ENCODE peak calls at places on chromosome 5, in nine cellular contexts. Y is neural progenitor cell, H is endothelial cell, S is HFFc6, J is brain microvascular endothelial cell, O is RWPE1, C is fibroblast of mammary gland, D is uterus, P is foreskin fibroblast. U is an unnamed sample.
A peak's percentile ranks its signal among the peaks of the same experiment; 100 is the strongest.

GRCh38 chr5:62284946-62285891 is 20.8 kb upstream of the KIF2A start:
- DNase-seq in Y (no peak), H (no peak), S (no peak), J (no peak), O (no peak), C (no peak), D (no peak), P (no peak), U (no peak)

GRCh38 chr5:78895616-78896015 is 89.5 kb downstream of the ARSB start:
- DNase-seq in Y (no peak), H (no peak), S (no peak), J (no peak), O (no peak), C (peak; percentile 50), D (no peak), P (peak; percentile 57), U (no peak)

GRCh38 chr5:35990941-35991592 is at the start of gene UGT3A1:
- DNase-seq in Y (peak; percentile 80), H (peak; percentile 25), S (no peak), J (no peak), O (peak; percentile 5), C (no peak), D (no peak), P (no peak), U (peak; percentile 48)

GRCh38 chr5:133051117-133051546 is 681 bp upstream of the HSPA4 start:
- DNase-seq in Y (peak; percentile 89), H (no peak), S (no peak), J (no peak), O (no peak), C (no peak), D (no peak), P (no peak), U (no peak)

GRCh38 chr5:92912280-92912679 is 668.7 kb downstream of the NR2F1-AS1 start:
- DNase-seq in Y (peak; percentile 45), H (no peak), S (no peak), J (no peak), O (no peak), C (no peak), D (no peak), P (no peak), U (no peak)

GRCh38 chr5:83085106-83085505 is 7.8 kb downstream of the XRCC4 start:
- DNase-seq in Y (no peak), H (no peak), S (no peak), J (no peak), O (no peak), C (no peak), D (no peak), P (no peak), U (no peak)

GRCh38 chr5:106940986-106941385 is 729.8 kb downstream of the EFNA5 start:
- DNase-seq in Y (no peak), H (no peak), S (no peak), J (peak; percentile 77), O (no peak), C (no peak), D (no peak), P (peak; percentile 39), U (no peak)

GRCh38 chr5:78972654-78973428 is 12.3 kb downstream of the ARSB start:
- DNase-seq in Y (no peak), H (no peak), S (peak; percentile 32), J (peak; percentile 10), O (no peak), C (peak; percentile 65), D (peak; percentile 50), P (peak; percentile 76), U (no peak)

GRCh38 chr5:32090755-32091128 is 83.4 kb downstream of the GOLPH3 start:
- DNase-seq in Y (no peak), H (no peak), S (no peak), J (no peak), O (no peak), C (no peak), D (no peak), P (no peak), U (no peak)

GRCh38 chr5:119136666-119137318 is 65.9 kb downstream of the DMXL1 start:
- DNase-seq in Y (no peak), H (no peak), S (no peak), J (no peak), O (no peak), C (no peak), D (no peak), P (no peak), U (no peak)

GRCh38 chr5:14900661-14901461 is 29.3 kb upstream of the ANKH start:
- DNase-seq in Y (no peak), H (peak; percentile 12), S (peak; percentile 37), J (peak; percentile 71), O (no peak), C (peak; percentile 86), D (no peak), P (peak; percentile 73), U (no peak)

GRCh38 chr5:149049371-149049781 is 13.5 kb downstream of the SH3TC2 start:
- DNase-seq in Y (no peak), H (no peak), S (no peak), J (no peak), O (no peak), C (no peak), D (no peak), P (peak; percentile 30), U (no peak)

GRCh38 chr5:1517838-1518237 is 5.9 kb downstream of the LPCAT1 start:
- DNase-seq in Y (no peak), H (no peak), S (no peak), J (no peak), O (no peak), C (no peak), D (peak; percentile 14), P (no peak), U (no peak)

GRCh38 chr5:107484261-107484660 is 186.5 kb downstream of the EFNA5 start:
- DNase-seq in Y (no peak), H (no peak), S (no peak), J (no peak), O (no peak), C (peak; percentile 29), D (no peak), P (peak; percentile 66), U (no peak)

GRCh38 chr5:142748132-142748531 is 22.0 kb upstream of the ARHGAP26 start:
- DNase-seq in Y (no peak), H (no peak), S (no peak), J (no peak), O (no peak), C (peak; percentile 84), D (no peak), P (peak; percentile 80), U (no peak)

GRCh38 chr5:142749321-142749720 is 20.9 kb upstream of the ARHGAP26 start:
- DNase-seq in Y (no peak), H (no peak), S (peak; percentile 46), J (peak; percentile 71), O (no peak), C (peak; percentile 82), D (no peak), P (peak; percentile 76), U (no peak)

GRCh38 chr5:142747034-142747433 is 23.1 kb upstream of the ARHGAP26 start:
- DNase-seq in Y (no peak), H (no peak), S (no peak), J (no peak), O (no peak), C (peak; percentile 54), D (no peak), P (peak; percentile 82), U (no peak)

GRCh38 chr5:142746532-142746931 is 23.6 kb upstream of the ARHGAP26 start:
- DNase-seq in Y (no peak), H (no peak), S (no peak), J (no peak), O (no peak), C (no peak), D (no peak), P (no peak), U (no peak)

GRCh38 chr5:142748568-142749249 is 21.5 kb upstream of the ARHGAP26 start:
- DNase-seq in Y (peak; percentile 73), H (no peak), S (no peak), J (no peak), O (peak; percentile 51), C (peak; percentile 23), D (no peak), P (no peak), U (peak; percentile 32)
- TF ChIP-seq CTCF in Y (peak; percentile 86), H (no peak), S (peak; percentile 61), J (peak; percentile 48), O (no peak), C (peak; percentile 39), D (peak; percentile 46), P (no peak), U (peak; percentile 45)

GRCh38 chr5:53874409-53874808 is 314.0 kb downstream of the NDUFS4 start:
- DNase-seq in Y (no peak), H (no peak), S (no peak), J (no peak), O (peak; percentile 53), C (peak; percentile 61), D (no peak), P (peak; percentile 40), U (no peak)
- TF ChIP-seq CTCF in Y (no peak), H (no peak), S (peak; percentile 49), J (peak; percentile 38), O (no peak), C (peak; percentile 24), D (no peak), P (peak; percentile 18), U (no peak)

GRCh38 chr5:122499617-122500016 is 187.6 kb downstream of the SNCAIP start:
- DNase-seq in Y (no peak), H (no peak), S (no peak), J (no peak), O (no peak), C (no peak), D (no peak), P (no peak), U (no peak)

GRCh38 chr5:122498163-122498562 is 186.1 kb downstream of the SNCAIP start:
- DNase-seq in Y (peak; percentile 63), H (peak; percentile 24), S (no peak), J (peak; percentile 11), O (no peak), C (no peak), D (no peak), P (peak; percentile 40), U (peak; percentile 17)

GRCh38 chr5:122500245-122501086 is 188.4 kb downstream of the SNCAIP start:
- DNase-seq in Y (peak; percentile 83), H (peak; percentile 56), S (peak; percentile 53), J (peak; percentile 73), O (peak; percentile 59), C (peak; percentile 72), D (peak; percentile 32), P (peak; percentile 83), U (peak; percentile 40)

GRCh38 chr5:122507045-122507444 is 195.0 kb downstream of the SNCAIP start:
- DNase-seq in Y (no peak), H (no peak), S (no peak), J (no peak), O (no peak), C (no peak), D (no peak), P (no peak), U (no peak)

DNA sequence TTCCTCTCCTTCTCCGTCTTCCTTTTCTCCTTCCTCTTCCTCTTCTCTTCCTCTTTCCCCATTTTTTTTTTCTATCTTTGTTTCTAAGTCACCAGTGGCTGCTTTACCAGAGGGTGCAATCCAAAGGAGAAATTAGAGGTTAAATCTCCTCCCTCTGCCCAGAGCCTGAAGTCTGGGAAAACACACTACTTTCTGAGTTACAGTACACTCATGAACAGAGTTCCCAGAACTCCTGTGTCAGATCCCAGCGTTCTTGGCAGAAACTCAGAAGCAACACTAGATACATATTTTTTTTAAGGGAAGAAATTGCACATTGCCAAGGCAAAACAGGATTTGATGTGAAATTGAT is 189.0 kb downstream of the SNCAIP start:
- DNase-seq in Y (no peak), H (no peak), S (no peak), J (no peak), O (no peak), C (peak; percentile 38), D (no peak), P (peak; percentile 37), U (no peak)
- TF ChIP-seq CTCF in Y (no peak), H (no peak), S (peak; percentile 20), J (no peak), O (no peak), C (no peak), D (no peak), P (no peak), U (no peak)

GRCh38 chr5:145237843-145238242 is 597.3 kb downstream of the PRELID2 start:
- DNase-seq in Y (peak; percentile 93), H (peak; percentile 69), S (peak; percentile 27), J (peak; percentile 53), O (peak; percentile 30), C (peak; percentile 55), D (no peak), P (peak; percentile 31), U (peak; percentile 59)
- TF ChIP-seq CTCF in Y (peak; percentile 95), H (peak; percentile 72), S (peak; percentile 81), J (peak; percentile 74), O (peak; percentile 33), C (peak; percentile 58), D (no peak), P (peak; percentile 12), U (peak; percentile 69)